ENCODE peak calls at places on chromosomes 1 and 21, in nine cellular contexts. M is WERI-Rb-1; A is tibial nerve; O is aorta; H is upper lobe of right lung; C is heart right ventricle; L is CD8-positive, alpha-beta memory T cell; B is right atrium auricular region; S is H1. U is an unnamed sample. For H3K36me3, the result is how much of the 10 kb centered on the place peaks cover.

GRCh38 chr1:202656057-202656456 is 54.2 kb downstream of the SYT2 start:
- DNase-seq in C (no peak), M (peak), O (no peak), L (no peak), H (no peak), B (no peak), A (no peak), S (no peak), U (peak)

GRCh38 chr1:47388548-47389238 is 27.4 kb upstream of the FOXE3 start:
- DNase-seq in L (peak), A (peak), C (peak), B (peak), S (peak), H (no peak), M (peak), O (peak), U (peak)

GRCh38 chr1:200181861-200182260 is 154.4 kb downstream of the NR5A2 start:
- DNase-seq in A (no peak), H (no peak), S (no peak), C (no peak), B (no peak), O (no peak), L (no peak), M (no peak), U (no peak)

GRCh38 chr1:206834711-206835110 is 30.7 kb upstream of the IL20 start:
- DNase-seq in C (no peak), L (no peak), S (no peak), B (no peak), M (no peak), O (peak), H (no peak), A (peak), U (no peak)

GRCh38 chr1:6245869-6246496 is 2.0 kb downstream of the HES3 start:
- DNase-seq in B (no peak), O (no peak), S (peak), L (peak), H (no peak), C (no peak), M (peak), A (no peak), U (peak)

GRCh38 chr1:93666613-93667384 is 14.8 kb downstream of the BCAR3 start:
- DNase-seq in C (peak), S (no peak), L (no peak), O (no peak), A (no peak), H (no peak), B (no peak), M (no peak), U (no peak)

GRCh38 chr1:173400387-173400995 is 76.6 kb upstream of the PRDX6 start:
- DNase-seq in H (no peak), C (no peak), L (no peak), M (no peak), S (no peak), O (no peak), A (no peak), B (no peak), U (no peak)

GRCh38 chr21:46006547-46007497 is 25.3 kb downstream of the COL6A1 start:
- DNase-seq in C (no peak), O (peak), L (no peak), H (no peak), B (no peak), S (no peak), A (no peak), M (no peak), U (no peak)

GRCh38 chr1:226832613-226833012 is 37.8 kb upstream of the PSEN2 start:
- DNase-seq in B (peak), M (no peak), A (no peak), S (no peak), C (no peak), O (no peak), H (no peak), L (no peak), U (no peak)

GRCh38 chr1:36306210-36306901 is at the start of gene SH3D21:
- DNase-seq in L (peak), S (peak), A (no peak), C (peak), H (peak), O (peak), B (no peak), M (peak), U (peak)

GRCh38 chr1:91151702-91152101 is 129.9 kb upstream of the ZNF644 start:
- DNase-seq in O (no peak), H (no peak), M (no peak), C (no peak), A (no peak), L (no peak), S (no peak), B (no peak), U (no peak)

DNA sequence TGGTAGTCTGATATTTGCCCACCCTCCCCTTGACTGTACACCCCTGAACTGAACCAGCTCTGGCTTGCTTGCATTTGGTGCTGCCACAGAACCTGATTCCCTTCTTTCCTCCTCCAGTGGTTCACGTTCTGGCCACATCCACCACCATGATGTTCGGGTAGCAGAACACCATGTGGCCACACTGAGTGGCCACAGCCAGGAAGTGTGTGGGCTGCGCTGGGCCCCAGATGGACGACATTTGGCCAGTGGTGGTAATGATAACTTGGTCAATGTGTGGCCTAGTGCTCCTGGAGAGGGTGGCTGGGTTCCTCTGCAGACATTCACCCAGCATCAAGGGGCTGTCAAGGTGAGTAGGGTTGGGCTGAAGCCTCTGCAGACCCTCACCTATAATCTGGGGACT is 1.8 kb downstream of the CDC20 start:
- DNase-seq in B (no peak), M (no peak), L (no peak), O (no peak), C (no peak), S (no peak), A (no peak), H (no peak), U (no peak)
- H3K36me3 ChIP-seq in B (under half), M (half or more), L (under half), O (under half), C (under half), S (under half), A (under half), H (under half), U (under half)

GRCh38 chr1:165747632-165748452 is 20.8 kb downstream of the TMCO1 start:
- DNase-seq in L (no peak), A (no peak), C (no peak), O (no peak), S (no peak), B (no peak), M (no peak), H (no peak), U (no peak)

GRCh38 chr1:165737196-165737595 is 31.5 kb downstream of the TMCO1 start:
- DNase-seq in M (no peak), A (no peak), S (no peak), B (no peak), O (no peak), C (no peak), H (no peak), L (no peak), U (no peak)

GRCh38 chr1:165738794-165739193 is 29.9 kb downstream of the TMCO1 start:
- DNase-seq in A (no peak), C (no peak), L (no peak), H (no peak), O (no peak), M (no peak), B (no peak), S (no peak), U (no peak)

GRCh38 chr1:165742194-165742593 is 26.5 kb downstream of the TMCO1 start:
- DNase-seq in O (no peak), M (no peak), H (no peak), C (no peak), L (no peak), S (no peak), A (no peak), B (no peak), U (no peak)
- H3K36me3 ChIP-seq in O (under half), M (under half), H (half or more), C (under half), L (under half), S (under half), A (under half), B (under half), U (under half)

GRCh38 chr21:26837539-26837938 is 7.7 kb downstream of the ADAMTS1 start:
- DNase-seq in L (no peak), H (no peak), O (no peak), M (no peak), B (no peak), S (no peak), A (no peak), C (no peak), U (no peak)
- H3K36me3 ChIP-seq in L (under half), H (half or more), O (under half), M (under half), B (half or more), S (under half), A (under half), C (half or more), U (under half)

GRCh38 chr1:117364240-117364639 is 3.0 kb upstream of the MAN1A2 start:
- DNase-seq in L (no peak), M (no peak), H (no peak), B (no peak), A (no peak), O (no peak), S (no peak), C (no peak), U (no peak)

GRCh38 chr1:117366982-117367768 is at the start of gene MAN1A2:
- DNase-seq in B (peak), L (peak), A (peak), M (peak), H (peak), O (peak), C (peak), S (peak), U (peak)

GRCh38 chr1:117366281-117366981 is 818 bp upstream of the MAN1A2 start:
- DNase-seq in C (peak), A (peak), H (peak), L (peak), M (peak), B (peak), S (peak), O (peak), U (peak)

GRCh38 chr1:117363591-117364048 is 3.6 kb upstream of the MAN1A2 start:
- DNase-seq in O (no peak), A (no peak), M (no peak), L (no peak), H (no peak), B (no peak), S (no peak), C (no peak), U (no peak)

DNA sequence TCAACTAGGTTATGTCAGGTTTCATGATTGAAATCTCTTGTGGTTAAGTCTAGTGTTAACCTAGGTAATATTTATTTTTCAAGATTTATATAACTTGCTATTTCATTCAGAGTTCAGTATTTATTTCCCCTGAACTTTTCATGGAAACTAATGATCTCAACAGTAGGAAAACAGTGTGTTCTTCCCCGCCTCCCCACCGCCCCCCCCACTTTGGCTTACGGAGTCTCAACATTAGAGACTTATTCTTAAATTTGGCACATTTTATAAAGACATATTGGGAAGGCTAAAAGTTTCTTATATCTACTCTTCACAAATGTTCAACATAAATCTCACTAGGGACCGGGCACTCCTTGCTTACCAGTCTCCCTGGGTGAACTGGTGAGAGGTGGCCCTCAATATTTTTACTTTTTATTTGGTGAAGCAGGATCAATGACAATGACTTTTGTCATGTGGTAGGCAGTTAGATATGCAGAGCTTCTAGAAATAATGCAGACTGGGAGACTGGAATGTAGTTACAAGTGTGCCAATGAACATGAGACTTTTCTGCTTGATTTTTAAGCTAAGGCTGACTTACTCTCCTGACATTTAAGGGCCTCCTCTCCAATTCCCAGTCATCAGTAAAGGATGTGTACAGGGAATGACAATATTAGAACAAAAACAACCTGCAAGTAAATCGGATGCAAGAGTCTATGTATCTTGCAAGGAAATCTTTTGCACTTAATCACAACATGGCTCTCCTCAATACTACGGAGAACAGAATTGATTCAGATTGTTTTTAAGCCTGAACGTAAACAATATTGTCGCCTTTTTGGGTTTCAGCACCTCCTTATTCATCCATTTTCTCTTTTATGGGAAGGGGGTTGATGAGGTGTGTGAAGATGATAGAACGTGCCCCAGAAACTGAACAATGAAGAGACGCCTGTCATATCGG is 1.6 kb upstream of the MAN1A2 start:
- DNase-seq in S (no peak), L (no peak), O (no peak), A (no peak), H (no peak), C (no peak), B (no peak), M (no peak), U (no peak)
- H3K36me3 ChIP-seq in S (under half), L (under half), O (under half), A (under half), H (under half), C (under half), B (under half), M (under half), U (under half)

GRCh38 chr1:117092594-117092993 is 29.0 kb downstream of the TRIM45 start:
- DNase-seq in S (no peak), L (no peak), A (no peak), C (no peak), O (no peak), H (no peak), B (no peak), M (no peak), U (no peak)

GRCh38 chr1:117093091-117093534 is 28.4 kb downstream of the TRIM45 start:
- DNase-seq in A (peak), O (peak), M (no peak), S (peak), L (no peak), C (no peak), B (peak), H (no peak), U (peak)

GRCh38 chr1:117084231-117084630 is 24.1 kb downstream of the TTF2 start:
- DNase-seq in A (no peak), O (no peak), H (no peak), M (no peak), C (no peak), B (no peak), S (no peak), L (no peak), U (no peak)

GRCh38 chr1:117087686-117088085 is 27.6 kb downstream of the TTF2 start:
- DNase-seq in S (no peak), C (no peak), B (no peak), O (no peak), A (no peak), M (no peak), H (no peak), L (no peak), U (no peak)
- H3K36me3 ChIP-seq in S (half or more), C (under half), B (under half), O (under half), A (under half), M (under half), H (under half), L (under half), U (under half)

DNA sequence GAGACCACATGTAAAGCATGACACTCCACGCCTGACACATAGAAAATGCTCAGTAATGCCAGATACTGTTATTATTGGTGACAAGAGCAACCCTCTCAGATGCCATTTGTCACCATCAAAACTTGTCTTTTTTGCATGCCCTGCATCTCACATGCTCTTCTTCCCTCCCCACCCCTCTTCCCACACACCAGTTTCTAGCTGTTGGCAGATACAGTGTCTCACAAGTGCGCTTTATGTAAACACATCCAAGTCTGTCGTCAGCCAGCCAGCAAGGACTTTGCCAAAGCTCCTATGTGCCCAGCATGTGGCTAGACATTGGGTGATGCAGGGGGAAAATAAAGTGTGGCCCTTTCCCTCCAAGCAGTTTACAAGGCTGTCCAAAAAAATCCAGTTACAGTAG is 44.9 kb upstream of the EPHA8 start:
- DNase-seq in O (no peak), B (no peak), A (no peak), M (no peak), H (no peak), L (no peak), S (no peak), C (no peak), U (no peak)
- H3K36me3 ChIP-seq in O (under half), B (half or more), A (under half), M (half or more), H (half or more), L (half or more), S (under half), C (half or more), U (under half)

GRCh38 chr1:153933420-153933819 is 10.6 kb upstream of the GATAD2B start:
- DNase-seq in S (no peak), A (no peak), O (no peak), C (no peak), M (no peak), L (no peak), H (peak), B (no peak), U (no peak)
- H3K36me3 ChIP-seq in S (half or more), A (under half), O (under half), C (half or more), M (half or more), L (half or more), H (half or more), B (half or more), U (under half)

GRCh38 chr1:73907051-73907450 is 290.9 kb downstream of the LRRIQ3 start:
- DNase-seq in O (no peak), L (no peak), S (no peak), M (no peak), H (no peak), C (no peak), B (no peak), A (no peak), U (no peak)

GRCh38 chr1:73911849-73912248 is 286.1 kb downstream of the LRRIQ3 start:
- DNase-seq in H (no peak), C (no peak), S (no peak), B (no peak), M (no peak), A (no peak), O (no peak), L (no peak), U (no peak)

GRCh38 chr1:73910466-73910865 is 287.5 kb downstream of the LRRIQ3 start:
- DNase-seq in L (no peak), A (no peak), C (no peak), S (no peak), H (no peak), M (no peak), B (no peak), O (no peak), U (no peak)

GRCh38 chr1:73913025-73913424 is 285.0 kb downstream of the LRRIQ3 start:
- DNase-seq in M (no peak), A (no peak), H (no peak), B (no peak), O (no peak), S (no peak), L (no peak), C (no peak), U (no peak)

DNA sequence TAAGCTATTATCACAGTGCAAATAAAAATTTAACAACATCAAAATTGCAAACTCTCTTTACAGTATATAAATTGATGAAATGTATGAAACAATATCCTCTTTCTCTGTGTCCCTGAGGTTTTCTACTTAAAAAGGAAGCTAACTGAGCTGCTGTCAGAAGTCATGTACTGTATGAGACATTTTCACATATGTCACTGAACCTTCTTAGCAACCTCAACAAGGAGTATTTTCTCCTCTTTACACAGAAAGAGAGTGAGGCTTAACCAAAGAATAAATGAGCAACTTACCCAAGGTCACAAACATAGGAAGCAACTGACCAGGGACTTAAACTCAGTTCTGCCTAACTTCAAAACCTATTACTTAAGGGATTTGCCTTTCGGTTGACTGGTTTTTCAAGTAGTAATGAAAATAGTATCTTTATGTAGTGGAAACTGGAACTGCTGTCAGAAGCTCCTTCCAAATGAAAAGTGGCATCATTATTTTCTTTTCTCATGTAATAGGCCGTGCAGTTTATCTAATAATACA is 288.9 kb downstream of the LRRIQ3 start:
- DNase-seq in B (no peak), C (no peak), M (no peak), L (no peak), H (no peak), A (no peak), O (no peak), S (no peak), U (no peak)
- H3K36me3 ChIP-seq in B (under half), C (under half), M (under half), L (under half), H (under half), A (under half), O (under half), S (under half), U (under half)

DNA sequence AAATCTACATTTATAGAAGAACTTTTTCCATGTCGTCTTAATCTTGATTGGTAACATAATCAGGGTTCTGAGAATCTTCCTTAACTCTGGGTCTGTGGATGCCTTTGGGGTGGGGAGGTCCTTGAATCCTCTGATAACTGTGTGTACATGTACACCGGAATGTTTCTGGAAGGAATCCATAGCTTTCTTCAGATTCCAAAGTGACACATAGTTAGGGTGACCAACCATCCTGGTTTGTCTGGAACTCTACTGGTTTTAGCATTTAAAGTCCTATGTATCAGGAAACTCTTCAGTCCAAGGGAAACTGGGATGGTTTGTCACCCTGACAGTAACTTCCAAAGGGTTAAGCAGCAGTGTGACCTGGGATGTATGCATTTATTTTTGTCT is 16.8 kb downstream of the STRIP1 start:
- DNase-seq in B (no peak), M (no peak), O (no peak), C (no peak), L (no peak), H (no peak), A (no peak), S (no peak), U (no peak)
- H3K36me3 ChIP-seq in B (half or more), M (half or more), O (under half), C (half or more), L (half or more), H (half or more), A (under half), S (half or more), U (under half)

GRCh38 chr1:28566931-28567330 is 14.0 kb downstream of the TRNAU1AP start:
- DNase-seq in C (no peak), S (no peak), M (no peak), O (no peak), L (no peak), H (no peak), B (no peak), A (no peak), U (no peak)

GRCh38 chr1:28560886-28561285 is 8.0 kb downstream of the TRNAU1AP start:
- DNase-seq in H (no peak), S (no peak), M (no peak), B (no peak), O (no peak), A (no peak), L (no peak), C (no peak), U (no peak)

GRCh38 chr1:28565726-28566125 is 12.8 kb downstream of the TRNAU1AP start:
- DNase-seq in A (no peak), H (no peak), C (no peak), M (no peak), S (no peak), B (no peak), O (no peak), L (no peak), U (no peak)

GRCh38 chr1:28565040-28565439 is 12.2 kb downstream of the TRNAU1AP start:
- DNase-seq in M (no peak), A (no peak), B (no peak), S (no peak), H (peak), L (no peak), C (no peak), O (no peak), U (no peak)

GRCh38 chr1:28564310-28564709 is 11.4 kb downstream of the TRNAU1AP start:
- DNase-seq in S (no peak), A (no peak), M (no peak), B (no peak), C (no peak), H (no peak), L (no peak), O (no peak), U (no peak)
- H3K36me3 ChIP-seq in S (half or more), A (under half), M (half or more), B (half or more), C (half or more), H (half or more), L (half or more), O (under half), U (under half)